ENCODE peak calls at places on chromosome 2, in ten cellular contexts. One of them, this sample, is unnamed.

GRCh38 chr2:171447675-171448074 is 13.6 kb downstream of the DCAF17 start:
- DNase-seq in activated CD8-positive, alpha-beta memory T cell treated with anti-CD3 and anti-CD28 coated beads, Interleukin-2, amount 50 U/mL, for 4 hours: no peak
- DNase-seq in left ventricle myocardium superior: no peak
- DNase-seq in activated T-helper 1 cell treated with anti-CD3 and anti-CD28 coated beads, Interleukin-2, amount 50 U/mL, for 16 hours: no peak
- DNase-seq in cardiac fibroblast: no peak
- DNase-seq in NAMALWA: no peak
- DNase-seq in AG20443: no peak
- DNase-seq in memory B cell: no peak
- DNase-seq in stimulated activated CD4-positive, alpha-beta T cell treated with anti-CD3 and anti-CD28 coated beads, Interleukin-1b, Interleukin-23, amount 100 ng/mL, for 1 hour: no peak
- DNase-seq in T-helper 22 cell: no peak
- DNase-seq in this sample: no peak

GRCh38 chr2:100246163-100247145 is 75.8 kb downstream of the LONRF2 start:
- DNase-seq in activated CD8-positive, alpha-beta memory T cell treated with anti-CD3 and anti-CD28 coated beads, Interleukin-2, amount 50 U/mL, for 4 hours: no peak
- DNase-seq in left ventricle myocardium superior: no peak
- DNase-seq in activated T-helper 1 cell treated with anti-CD3 and anti-CD28 coated beads, Interleukin-2, amount 50 U/mL, for 16 hours: no peak
- DNase-seq in cardiac fibroblast: peak; percentile 12
- DNase-seq in NAMALWA: peak; percentile 84
- DNase-seq in AG20443: peak; percentile 32
- DNase-seq in memory B cell: no peak
- DNase-seq in stimulated activated CD4-positive, alpha-beta T cell treated with anti-CD3 and anti-CD28 coated beads, Interleukin-1b, Interleukin-23, amount 100 ng/mL, for 1 hour: no peak
- DNase-seq in T-helper 22 cell: no peak
- DNase-seq in this sample: no peak

GRCh38 chr2:164840930-164841718 is 499 bp downstream of the COBLL1 start:
- DNase-seq in activated CD8-positive, alpha-beta memory T cell treated with anti-CD3 and anti-CD28 coated beads, Interleukin-2, amount 50 U/mL, for 4 hours: no peak
- DNase-seq in left ventricle myocardium superior: peak; percentile 91
- DNase-seq in activated T-helper 1 cell treated with anti-CD3 and anti-CD28 coated beads, Interleukin-2, amount 50 U/mL, for 16 hours: no peak
- DNase-seq in cardiac fibroblast: peak; percentile 64
- DNase-seq in NAMALWA: no peak
- DNase-seq in AG20443: peak; percentile 85
- DNase-seq in memory B cell: peak; percentile 67
- DNase-seq in stimulated activated CD4-positive, alpha-beta T cell treated with anti-CD3 and anti-CD28 coated beads, Interleukin-1b, Interleukin-23, amount 100 ng/mL, for 1 hour: no peak
- DNase-seq in T-helper 22 cell: no peak
- DNase-seq in this sample: peak; percentile 31

GRCh38 chr2:216687646-216688045 is 7.7 kb downstream of the IGFBP5 start:
- DNase-seq in activated CD8-positive, alpha-beta memory T cell treated with anti-CD3 and anti-CD28 coated beads, Interleukin-2, amount 50 U/mL, for 4 hours: peak; percentile 28
- DNase-seq in left ventricle myocardium superior: no peak
- DNase-seq in activated T-helper 1 cell treated with anti-CD3 and anti-CD28 coated beads, Interleukin-2, amount 50 U/mL, for 16 hours: no peak
- DNase-seq in cardiac fibroblast: no peak
- DNase-seq in NAMALWA: peak; percentile 62
- DNase-seq in AG20443: no peak
- DNase-seq in memory B cell: no peak
- DNase-seq in stimulated activated CD4-positive, alpha-beta T cell treated with anti-CD3 and anti-CD28 coated beads, Interleukin-1b, Interleukin-23, amount 100 ng/mL, for 1 hour: no peak
- DNase-seq in T-helper 22 cell: no peak
- DNase-seq in this sample: no peak

GRCh38 chr2:200695178-200695930 is 109.5 kb downstream of the AOX1 start:
- DNase-seq in activated CD8-positive, alpha-beta memory T cell treated with anti-CD3 and anti-CD28 coated beads, Interleukin-2, amount 50 U/mL, for 4 hours: no peak
- DNase-seq in left ventricle myocardium superior: peak; percentile 67
- DNase-seq in activated T-helper 1 cell treated with anti-CD3 and anti-CD28 coated beads, Interleukin-2, amount 50 U/mL, for 16 hours: no peak
- DNase-seq in cardiac fibroblast: peak; percentile 33
- DNase-seq in NAMALWA: peak; percentile 85
- DNase-seq in AG20443: no peak
- DNase-seq in memory B cell: no peak
- DNase-seq in stimulated activated CD4-positive, alpha-beta T cell treated with anti-CD3 and anti-CD28 coated beads, Interleukin-1b, Interleukin-23, amount 100 ng/mL, for 1 hour: no peak
- DNase-seq in T-helper 22 cell: no peak
- DNase-seq in this sample: no peak

GRCh38 chr2:106839849-106840595 is 45.9 kb downstream of the ST6GAL2 start:
- DNase-seq in activated CD8-positive, alpha-beta memory T cell treated with anti-CD3 and anti-CD28 coated beads, Interleukin-2, amount 50 U/mL, for 4 hours: no peak
- DNase-seq in left ventricle myocardium superior: no peak
- DNase-seq in activated T-helper 1 cell treated with anti-CD3 and anti-CD28 coated beads, Interleukin-2, amount 50 U/mL, for 16 hours: no peak
- DNase-seq in cardiac fibroblast: no peak
- DNase-seq in NAMALWA: peak; percentile 12
- DNase-seq in AG20443: no peak
- DNase-seq in memory B cell: no peak
- DNase-seq in stimulated activated CD4-positive, alpha-beta T cell treated with anti-CD3 and anti-CD28 coated beads, Interleukin-1b, Interleukin-23, amount 100 ng/mL, for 1 hour: no peak
- DNase-seq in T-helper 22 cell: no peak
- DNase-seq in this sample: no peak

GRCh38 chr2:12714391-12715221 is 2.1 kb upstream of the TRIB2 start:
- DNase-seq in activated CD8-positive, alpha-beta memory T cell treated with anti-CD3 and anti-CD28 coated beads, Interleukin-2, amount 50 U/mL, for 4 hours: no peak
- DNase-seq in left ventricle myocardium superior: no peak
- DNase-seq in activated T-helper 1 cell treated with anti-CD3 and anti-CD28 coated beads, Interleukin-2, amount 50 U/mL, for 16 hours: no peak
- DNase-seq in cardiac fibroblast: peak; percentile 69
- DNase-seq in NAMALWA: no peak
- DNase-seq in AG20443: no peak
- DNase-seq in memory B cell: no peak
- DNase-seq in stimulated activated CD4-positive, alpha-beta T cell treated with anti-CD3 and anti-CD28 coated beads, Interleukin-1b, Interleukin-23, amount 100 ng/mL, for 1 hour: no peak
- DNase-seq in T-helper 22 cell: no peak
- DNase-seq in this sample: no peak

GRCh38 chr2:60551241-60552095 is 2.0 kb downstream of the BCL11A start:
- DNase-seq in activated CD8-positive, alpha-beta memory T cell treated with anti-CD3 and anti-CD28 coated beads, Interleukin-2, amount 50 U/mL, for 4 hours: no peak
- DNase-seq in left ventricle myocardium superior: peak; percentile 54
- DNase-seq in activated T-helper 1 cell treated with anti-CD3 and anti-CD28 coated beads, Interleukin-2, amount 50 U/mL, for 16 hours: no peak
- DNase-seq in cardiac fibroblast: peak; percentile 60
- DNase-seq in NAMALWA: peak; percentile 78
- DNase-seq in AG20443: peak; percentile 55
- DNase-seq in memory B cell: peak; percentile 56
- DNase-seq in stimulated activated CD4-positive, alpha-beta T cell treated with anti-CD3 and anti-CD28 coated beads, Interleukin-1b, Interleukin-23, amount 100 ng/mL, for 1 hour: no peak
- DNase-seq in T-helper 22 cell: no peak
- DNase-seq in this sample: peak; percentile 71

GRCh38 chr2:20616341-20616871 is 34.5 kb downstream of the HS1BP3 start:
- DNase-seq in activated CD8-positive, alpha-beta memory T cell treated with anti-CD3 and anti-CD28 coated beads, Interleukin-2, amount 50 U/mL, for 4 hours: no peak
- DNase-seq in left ventricle myocardium superior: peak; percentile 32
- DNase-seq in activated T-helper 1 cell treated with anti-CD3 and anti-CD28 coated beads, Interleukin-2, amount 50 U/mL, for 16 hours: no peak
- DNase-seq in cardiac fibroblast: no peak
- DNase-seq in NAMALWA: no peak
- DNase-seq in AG20443: no peak
- DNase-seq in memory B cell: no peak
- DNase-seq in stimulated activated CD4-positive, alpha-beta T cell treated with anti-CD3 and anti-CD28 coated beads, Interleukin-1b, Interleukin-23, amount 100 ng/mL, for 1 hour: no peak
- DNase-seq in T-helper 22 cell: no peak
- DNase-seq in this sample: no peak